ENCODE peak calls at places on chromosomes 11 and 22, in five cellular contexts. Y is GM12865, J is AG09309, G is breast epithelium, E is tibial nerve. H is an unnamed sample.
A peak's percentile ranks its signal among the peaks of the same experiment; 100 is the strongest.

GRCh38 chr11:8574798-8575197 is 19.2 kb downstream of the STK33 start:
- DNase-seq in Y (no peak), J (no peak), G (no peak), E (no peak), H (peak; percentile 13)

GRCh38 chr11:1341928-1342524 is 32.6 kb upstream of the TOLLIP start:
- DNase-seq in Y (no peak), J (peak; percentile 8), G (no peak), E (no peak), H (no peak)

GRCh38 chr11:7621554-7621953 is 51.7 kb downstream of the CYB5R2 start:
- DNase-seq in Y (no peak), J (no peak), G (no peak), E (no peak), H (no peak)

GRCh38 chr11:76327756-76328388 is 53.1 kb downstream of the THAP12 start:
- DNase-seq in Y (no peak), J (no peak), G (no peak), E (no peak), H (no peak)

GRCh38 chr11:78417175-78417887 is at the start of gene GAB2:
- DNase-seq in Y (no peak), J (no peak), G (no peak), E (no peak), H (peak; percentile 12)

GRCh38 chr11:120304526-120304925 is 20.6 kb upstream of the TLCD5 start:
- DNase-seq in Y (peak; percentile 9), J (no peak), G (no peak), E (no peak), H (no peak)

GRCh38 chr22:17443413-17444203 is 74.3 kb downstream of the CECR2 start:
- DNase-seq in Y (no peak), J (no peak), G (no peak), E (no peak), H (no peak)

GRCh38 chr11:45162064-45162375 is 15.6 kb downstream of the PRDM11 start:
- DNase-seq in Y (no peak), J (no peak), G (no peak), E (no peak), H (no peak)

GRCh38 chr22:25672685-25673084 is 69.3 kb upstream of the MYO18B start:
- DNase-seq in Y (no peak), J (no peak), G (no peak), E (no peak), H (no peak)

GRCh38 chr11:82869657-82870056 is 30.6 kb downstream of the PRCP start:
- DNase-seq in Y (no peak), J (no peak), G (no peak), E (peak; percentile 34), H (no peak)

GRCh38 chr11:61124574-61125309 is 22.5 kb downstream of the CD5 start:
- DNase-seq in Y (no peak), J (no peak), G (no peak), E (no peak), H (no peak)

GRCh38 chr11:12272821-12273617 is 104.4 kb upstream of the PARVA start:
- DNase-seq in Y (no peak), J (no peak), G (no peak), E (no peak), H (no peak)

GRCh38 chr11:85863855-85864254 is 8.7 kb downstream of the CCDC83 start:
- DNase-seq in Y (no peak), J (no peak), G (no peak), E (no peak), H (no peak)

GRCh38 chr11:31801298-31801702 is 9.8 kb downstream of the PAX6 start:
- DNase-seq in Y (no peak), J (no peak), G (no peak), E (no peak), H (no peak)

GRCh38 chr11:45885274-45885920 is at the start of gene MAPK8IP1:
- DNase-seq in Y (peak; percentile 53), J (no peak), G (no peak), E (peak; percentile 18), H (no peak)

GRCh38 chr11:624705-625635 is at the start of gene CDHR5:
- DNase-seq in Y (no peak), J (no peak), G (no peak), E (no peak), H (no peak)

GRCh38 chr11:121090145-121090721 is 10.8 kb upstream of the TECTA start:
- DNase-seq in Y (no peak), J (no peak), G (no peak), E (no peak), H (no peak)

GRCh38 chr11:83004855-83005556 is 66.7 kb downstream of the RAB30 start:
- DNase-seq in Y (no peak), J (no peak), G (no peak), E (no peak), H (no peak)

GRCh38 chr11:88231894-88232482 is 56.7 kb upstream of the RAB38 start:
- DNase-seq in Y (peak; percentile 40), J (peak; percentile 5), G (no peak), E (peak; percentile 48), H (peak; percentile 23)

GRCh38 chr22:45832180-45832579 is 144.8 kb downstream of the WNT7B start:
- DNase-seq in Y (no peak), J (no peak), G (no peak), E (no peak), H (no peak)
- TF ChIP-seq CTCF in Y (no peak), J (peak; percentile 17), G (no peak), E (no peak), H (no peak)

DNA sequence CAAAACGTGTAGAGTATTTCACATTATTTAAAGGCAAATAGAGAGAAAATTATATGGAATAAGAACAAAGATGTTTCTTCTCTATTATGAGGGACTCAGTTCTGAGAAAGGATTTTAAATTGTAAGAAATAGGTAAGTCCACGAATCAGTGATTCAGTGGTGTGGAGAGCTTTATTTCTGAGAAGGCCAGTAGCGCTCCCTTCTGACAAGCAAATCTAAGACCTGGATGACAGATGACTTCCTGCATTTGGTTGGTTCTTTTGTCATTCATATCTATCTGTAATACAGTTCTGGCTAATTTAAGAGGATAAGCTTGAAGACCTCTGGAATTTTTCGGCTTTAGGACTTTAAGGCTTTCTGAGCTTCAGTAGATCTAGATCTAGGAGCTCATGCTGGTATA is 7.0 kb downstream of the CD3E start:
- DNase-seq in Y (no peak), J (no peak), G (no peak), E (no peak), H (no peak)
- TF ChIP-seq CTCF in Y (no peak), J (no peak), G (no peak), E (no peak), H (no peak)

DNA sequence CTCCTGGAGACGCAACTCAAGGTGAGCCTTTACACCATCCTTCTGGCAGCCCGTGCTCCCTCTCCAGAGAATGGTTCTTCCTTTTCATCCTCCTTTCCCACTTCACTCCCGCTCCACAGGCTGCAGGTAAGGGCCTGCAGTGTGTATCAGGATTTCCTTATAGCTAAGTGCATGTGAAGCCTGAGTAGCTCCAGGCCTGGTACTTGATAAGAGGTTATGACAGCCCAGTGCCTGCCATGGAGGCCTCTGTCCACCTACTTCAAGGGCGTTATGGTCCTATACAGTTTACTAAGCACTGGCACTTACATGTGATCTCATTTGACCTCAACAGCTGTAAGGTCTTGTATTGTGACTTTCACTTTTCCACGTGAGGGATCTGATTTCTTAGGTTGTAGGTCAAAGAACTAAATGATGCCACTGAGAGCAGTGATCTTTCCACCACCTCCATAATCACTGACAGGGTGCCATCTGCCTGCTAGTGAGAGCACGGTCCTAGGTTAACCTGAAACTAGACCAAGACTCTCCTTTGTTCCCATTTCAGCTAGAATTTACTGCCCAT is 18.1 kb downstream of the SSH3 start:
- DNase-seq in Y (no peak), J (no peak), G (no peak), E (no peak), H (no peak)
- TF ChIP-seq CTCF in Y (no peak), J (no peak), G (no peak), E (no peak), H (no peak)

GRCh38 chr22:29482253-29482652 is 2.2 kb downstream of the NEFH start:
- DNase-seq in Y (no peak), J (no peak), G (no peak), E (no peak), H (no peak)
- TF ChIP-seq CTCF in Y (no peak), J (no peak), G (no peak), E (no peak), H (no peak)

GRCh38 chr22:46071451-46072029 is 78.8 kb upstream of the PPARA start:
- DNase-seq in Y (peak; percentile 83), J (peak; percentile 84), G (peak; percentile 88), E (peak; percentile 96), H (peak; percentile 70)

GRCh38 chr22:46070215-46070721 is 80.1 kb upstream of the PPARA start:
- DNase-seq in Y (peak; percentile 59), J (no peak), G (no peak), E (peak; percentile 71), H (peak; percentile 77)

GRCh38 chr22:46072030-46072881 is 78.1 kb upstream of the PPARA start:
- DNase-seq in Y (peak; percentile 76), J (no peak), G (peak; percentile 75), E (no peak), H (peak; percentile 50)

GRCh38 chr22:46069518-46070214 is 80.7 kb upstream of the PPARA start:
- DNase-seq in Y (peak; percentile 75), J (peak; percentile 87), G (peak; percentile 93), E (peak; percentile 95), H (peak; percentile 90)

GRCh38 chr22:46070722-46071450 is 79.4 kb upstream of the PPARA start:
- DNase-seq in Y (peak; percentile 78), J (no peak), G (no peak), E (no peak), H (peak; percentile 57)
- TF ChIP-seq CTCF in Y (no peak), J (no peak), G (no peak), E (no peak), H (no peak)

DNA sequence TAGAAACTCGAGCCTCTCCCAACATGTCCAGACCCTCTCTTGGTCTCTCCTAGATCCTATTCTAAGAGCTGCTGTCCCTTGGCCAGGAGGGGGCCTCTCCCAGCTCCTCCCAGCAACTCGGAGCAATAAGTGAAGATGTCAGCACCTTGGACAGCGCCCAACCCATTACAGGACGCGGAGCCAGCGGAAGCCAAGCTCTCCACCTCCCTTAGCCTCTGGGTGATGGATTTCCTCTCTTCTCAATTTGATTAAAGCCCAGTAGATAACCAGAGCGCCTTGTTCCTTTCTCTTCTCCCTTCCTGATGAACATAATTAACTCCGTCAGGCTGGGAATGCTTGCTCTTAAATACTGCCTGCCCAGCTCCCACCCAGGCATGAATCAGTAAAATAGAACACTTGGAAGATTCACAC is 26.2 kb upstream of the TPBGL start:
- DNase-seq in Y (peak; percentile 76), J (peak; percentile 11), G (no peak), E (peak; percentile 84), H (peak; percentile 38)
- TF ChIP-seq CTCF in Y (peak; percentile 32), J (peak; percentile 48), G (no peak), E (no peak), H (peak; percentile 11)

GRCh38 chr11:26227883-26228502 is 103.9 kb upstream of the ANO3 start:
- DNase-seq in Y (no peak), J (no peak), G (no peak), E (no peak), H (no peak)

GRCh38 chr11:26228778-26229177 is 103.2 kb upstream of the ANO3 start:
- DNase-seq in Y (no peak), J (no peak), G (no peak), E (no peak), H (no peak)

GRCh38 chr11:26229270-26229669 is 102.7 kb upstream of the ANO3 start:
- DNase-seq in Y (no peak), J (no peak), G (no peak), E (no peak), H (no peak)

GRCh38 chr11:26225643-26226042 is 106.3 kb upstream of the ANO3 start:
- DNase-seq in Y (no peak), J (no peak), G (no peak), E (no peak), H (no peak)

GRCh38 chr11:26227311-26227710 is 104.6 kb upstream of the ANO3 start:
- DNase-seq in Y (peak; percentile 65), J (peak; percentile 80), G (no peak), E (no peak), H (no peak)
- TF ChIP-seq CTCF in Y (peak; percentile 38), J (peak; percentile 44), G (no peak), E (peak; percentile 60), H (no peak)